ENCODE peak calls at places on chromosome X, in five cellular contexts. One of them, this sample, is unnamed.

GRCh38 chrX:19549838-19550237 is 34.5 kb upstream of the MAP3K15 start:
- DNase-seq in activated naive CD4-positive, alpha-beta T cell treated with anti-CD3 and anti-CD28 coated beads, Interleukin-2, amount 10 ng/mL, durations not matched to agents 7 days and 5 days: no peak
- DNase-seq in renal cortical epithelial cell: no peak
- DNase-seq in T-helper 9 cell: no peak
- DNase-seq in K562: no peak
- DNase-seq in this sample: no peak

GRCh38 chrX:17453791-17454190 is 78.8 kb downstream of the NHS start:
- DNase-seq in activated naive CD4-positive, alpha-beta T cell treated with anti-CD3 and anti-CD28 coated beads, Interleukin-2, amount 10 ng/mL, durations not matched to agents 7 days and 5 days: no peak
- DNase-seq in renal cortical epithelial cell: no peak
- DNase-seq in T-helper 9 cell: no peak
- DNase-seq in K562: no peak
- DNase-seq in this sample: no peak

GRCh38 chrX:111646515-111646914 is 34.5 kb upstream of the ALG13 start:
- DNase-seq in activated naive CD4-positive, alpha-beta T cell treated with anti-CD3 and anti-CD28 coated beads, Interleukin-2, amount 10 ng/mL, durations not matched to agents 7 days and 5 days: no peak
- DNase-seq in renal cortical epithelial cell: no peak
- DNase-seq in T-helper 9 cell: no peak
- DNase-seq in K562: no peak
- DNase-seq in this sample: no peak

GRCh38 chrX:106263817-106264216 is 95.7 kb downstream of the PWWP3B start:
- DNase-seq in activated naive CD4-positive, alpha-beta T cell treated with anti-CD3 and anti-CD28 coated beads, Interleukin-2, amount 10 ng/mL, durations not matched to agents 7 days and 5 days: no peak
- DNase-seq in renal cortical epithelial cell: peak
- DNase-seq in T-helper 9 cell: no peak
- DNase-seq in K562: no peak
- DNase-seq in this sample: no peak

GRCh38 chrX:43971966-43972961 is 926 bp downstream of the NDP start:
- DNase-seq in activated naive CD4-positive, alpha-beta T cell treated with anti-CD3 and anti-CD28 coated beads, Interleukin-2, amount 10 ng/mL, durations not matched to agents 7 days and 5 days: no peak
- DNase-seq in renal cortical epithelial cell: no peak
- DNase-seq in T-helper 9 cell: no peak
- DNase-seq in K562: no peak
- DNase-seq in this sample: no peak

GRCh38 chrX:134670241-134670811 is 12.1 kb upstream of the PLAC1 start:
- DNase-seq in activated naive CD4-positive, alpha-beta T cell treated with anti-CD3 and anti-CD28 coated beads, Interleukin-2, amount 10 ng/mL, durations not matched to agents 7 days and 5 days: no peak
- DNase-seq in renal cortical epithelial cell: peak
- DNase-seq in T-helper 9 cell: no peak
- DNase-seq in K562: no peak
- DNase-seq in this sample: no peak

GRCh38 chrX:155434906-155435743 is 23.3 kb downstream of the F8A3 start:
- DNase-seq in activated naive CD4-positive, alpha-beta T cell treated with anti-CD3 and anti-CD28 coated beads, Interleukin-2, amount 10 ng/mL, durations not matched to agents 7 days and 5 days: no peak
- DNase-seq in renal cortical epithelial cell: no peak
- DNase-seq in T-helper 9 cell: no peak
- DNase-seq in K562: peak
- DNase-seq in this sample: no peak

GRCh38 chrX:19046343-19047215 is 62.7 kb upstream of the PHKA2 start:
- DNase-seq in activated naive CD4-positive, alpha-beta T cell treated with anti-CD3 and anti-CD28 coated beads, Interleukin-2, amount 10 ng/mL, durations not matched to agents 7 days and 5 days: no peak
- DNase-seq in renal cortical epithelial cell: peak
- DNase-seq in T-helper 9 cell: no peak
- DNase-seq in K562: no peak
- DNase-seq in this sample: no peak

GRCh38 chrX:98350940-98351339 is 1467.2 kb downstream of the RPA4 start:
- DNase-seq in activated naive CD4-positive, alpha-beta T cell treated with anti-CD3 and anti-CD28 coated beads, Interleukin-2, amount 10 ng/mL, durations not matched to agents 7 days and 5 days: no peak
- DNase-seq in renal cortical epithelial cell: no peak
- DNase-seq in T-helper 9 cell: no peak
- DNase-seq in K562: no peak
- DNase-seq in this sample: no peak

GRCh38 chrX:73850124-73851013 is 287.4 kb downstream of the CHIC1 start:
- DNase-seq in activated naive CD4-positive, alpha-beta T cell treated with anti-CD3 and anti-CD28 coated beads, Interleukin-2, amount 10 ng/mL, durations not matched to agents 7 days and 5 days: no peak
- DNase-seq in renal cortical epithelial cell: peak
- DNase-seq in T-helper 9 cell: no peak
- DNase-seq in K562: peak
- DNase-seq in this sample: no peak

GRCh38 chrX:130393451-130394074 is 8.1 kb upstream of the GPR119 start:
- DNase-seq in activated naive CD4-positive, alpha-beta T cell treated with anti-CD3 and anti-CD28 coated beads, Interleukin-2, amount 10 ng/mL, durations not matched to agents 7 days and 5 days: peak
- DNase-seq in renal cortical epithelial cell: peak
- DNase-seq in T-helper 9 cell: no peak
- DNase-seq in K562: peak
- DNase-seq in this sample: no peak

GRCh38 chrX:427812-428725 is 41.4 kb upstream of the PPP2R3B start:
- DNase-seq in activated naive CD4-positive, alpha-beta T cell treated with anti-CD3 and anti-CD28 coated beads, Interleukin-2, amount 10 ng/mL, durations not matched to agents 7 days and 5 days: no peak
- DNase-seq in renal cortical epithelial cell: no peak
- DNase-seq in T-helper 9 cell: no peak
- DNase-seq in K562: no peak
- DNase-seq in this sample: no peak

GRCh38 chrX:103864886-103865534 is 33.0 kb upstream of the RAB9B start:
- DNase-seq in activated naive CD4-positive, alpha-beta T cell treated with anti-CD3 and anti-CD28 coated beads, Interleukin-2, amount 10 ng/mL, durations not matched to agents 7 days and 5 days: no peak
- DNase-seq in renal cortical epithelial cell: peak
- DNase-seq in T-helper 9 cell: no peak
- DNase-seq in K562: no peak
- DNase-seq in this sample: no peak

GRCh38 chrX:119654112-119654531 is 38.8 kb downstream of the SEPTIN6 start:
- DNase-seq in activated naive CD4-positive, alpha-beta T cell treated with anti-CD3 and anti-CD28 coated beads, Interleukin-2, amount 10 ng/mL, durations not matched to agents 7 days and 5 days: peak
- DNase-seq in renal cortical epithelial cell: no peak
- DNase-seq in T-helper 9 cell: peak
- DNase-seq in K562: no peak
- DNase-seq in this sample: no peak

GRCh38 chrX:14344172-14344940 is 185.0 kb upstream of the GLRA2 start:
- DNase-seq in activated naive CD4-positive, alpha-beta T cell treated with anti-CD3 and anti-CD28 coated beads, Interleukin-2, amount 10 ng/mL, durations not matched to agents 7 days and 5 days: no peak
- DNase-seq in renal cortical epithelial cell: no peak
- DNase-seq in T-helper 9 cell: no peak
- DNase-seq in K562: no peak
- DNase-seq in this sample: no peak

GRCh38 chrX:84717344-84717743 is 215.1 kb upstream of the HDX start:
- DNase-seq in activated naive CD4-positive, alpha-beta T cell treated with anti-CD3 and anti-CD28 coated beads, Interleukin-2, amount 10 ng/mL, durations not matched to agents 7 days and 5 days: no peak
- DNase-seq in renal cortical epithelial cell: no peak
- DNase-seq in T-helper 9 cell: no peak
- DNase-seq in K562: no peak
- DNase-seq in this sample: no peak

GRCh38 chrX:46683023-46683422 is 75.9 kb downstream of the SLC9A7 start:
- DNase-seq in activated naive CD4-positive, alpha-beta T cell treated with anti-CD3 and anti-CD28 coated beads, Interleukin-2, amount 10 ng/mL, durations not matched to agents 7 days and 5 days: no peak
- DNase-seq in renal cortical epithelial cell: peak
- DNase-seq in T-helper 9 cell: no peak
- DNase-seq in K562: no peak
- DNase-seq in this sample: no peak

GRCh38 chrX:113802837-113803236 is 781.0 kb upstream of the HTR2C start:
- DNase-seq in activated naive CD4-positive, alpha-beta T cell treated with anti-CD3 and anti-CD28 coated beads, Interleukin-2, amount 10 ng/mL, durations not matched to agents 7 days and 5 days: no peak
- DNase-seq in renal cortical epithelial cell: no peak
- DNase-seq in T-helper 9 cell: no peak
- DNase-seq in K562: no peak
- DNase-seq in this sample: no peak

GRCh38 chrX:105282077-105282476 is 61.6 kb upstream of the TEX13A start:
- DNase-seq in activated naive CD4-positive, alpha-beta T cell treated with anti-CD3 and anti-CD28 coated beads, Interleukin-2, amount 10 ng/mL, durations not matched to agents 7 days and 5 days: no peak
- DNase-seq in renal cortical epithelial cell: peak
- DNase-seq in T-helper 9 cell: no peak
- DNase-seq in K562: no peak
- DNase-seq in this sample: no peak

GRCh38 chrX:10011261-10011931 is 44.2 kb downstream of the CLDN34 start:
- DNase-seq in activated naive CD4-positive, alpha-beta T cell treated with anti-CD3 and anti-CD28 coated beads, Interleukin-2, amount 10 ng/mL, durations not matched to agents 7 days and 5 days: no peak
- DNase-seq in renal cortical epithelial cell: no peak
- DNase-seq in T-helper 9 cell: no peak
- DNase-seq in K562: no peak
- DNase-seq in this sample: no peak

GRCh38 chrX:74458738-74459137 is 37.4 kb downstream of the SLC16A2 start:
- DNase-seq in activated naive CD4-positive, alpha-beta T cell treated with anti-CD3 and anti-CD28 coated beads, Interleukin-2, amount 10 ng/mL, durations not matched to agents 7 days and 5 days: no peak
- DNase-seq in renal cortical epithelial cell: peak
- DNase-seq in T-helper 9 cell: no peak
- DNase-seq in K562: no peak
- DNase-seq in this sample: no peak

GRCh38 chrX:154549766-154550165 is 2.3 kb downstream of the IKBKG start:
- DNase-seq in activated naive CD4-positive, alpha-beta T cell treated with anti-CD3 and anti-CD28 coated beads, Interleukin-2, amount 10 ng/mL, durations not matched to agents 7 days and 5 days: no peak
- DNase-seq in renal cortical epithelial cell: no peak
- DNase-seq in T-helper 9 cell: no peak
- DNase-seq in K562: no peak
- DNase-seq in this sample: no peak

GRCh38 chrX:11619426-11619825 is 46.3 kb downstream of the ARHGAP6 start:
- DNase-seq in activated naive CD4-positive, alpha-beta T cell treated with anti-CD3 and anti-CD28 coated beads, Interleukin-2, amount 10 ng/mL, durations not matched to agents 7 days and 5 days: no peak
- DNase-seq in renal cortical epithelial cell: no peak
- DNase-seq in T-helper 9 cell: no peak
- DNase-seq in K562: no peak
- DNase-seq in this sample: no peak

GRCh38 chrX:362351-362750 is 24.4 kb downstream of the PPP2R3B start:
- DNase-seq in activated naive CD4-positive, alpha-beta T cell treated with anti-CD3 and anti-CD28 coated beads, Interleukin-2, amount 10 ng/mL, durations not matched to agents 7 days and 5 days: no peak
- DNase-seq in renal cortical epithelial cell: no peak
- DNase-seq in T-helper 9 cell: no peak
- DNase-seq in K562: no peak
- DNase-seq in this sample: no peak

GRCh38 chrX:4787971-4788370 is 1074.5 kb upstream of the PRKX start:
- DNase-seq in activated naive CD4-positive, alpha-beta T cell treated with anti-CD3 and anti-CD28 coated beads, Interleukin-2, amount 10 ng/mL, durations not matched to agents 7 days and 5 days: no peak
- DNase-seq in renal cortical epithelial cell: no peak
- DNase-seq in T-helper 9 cell: no peak
- DNase-seq in K562: no peak
- DNase-seq in this sample: no peak

GRCh38 chrX:112784692-112785091 is 55.9 kb downstream of the AMOT start:
- DNase-seq in activated naive CD4-positive, alpha-beta T cell treated with anti-CD3 and anti-CD28 coated beads, Interleukin-2, amount 10 ng/mL, durations not matched to agents 7 days and 5 days: no peak
- DNase-seq in renal cortical epithelial cell: no peak
- DNase-seq in T-helper 9 cell: no peak
- DNase-seq in K562: no peak
- DNase-seq in this sample: no peak

GRCh38 chrX:17553451-17553850 is 178.5 kb downstream of the NHS start:
- DNase-seq in activated naive CD4-positive, alpha-beta T cell treated with anti-CD3 and anti-CD28 coated beads, Interleukin-2, amount 10 ng/mL, durations not matched to agents 7 days and 5 days: no peak
- DNase-seq in renal cortical epithelial cell: peak
- DNase-seq in T-helper 9 cell: no peak
- DNase-seq in K562: no peak
- DNase-seq in this sample: no peak

GRCh38 chrX:13691845-13692334 is 3.0 kb downstream of the RAB9A start:
- DNase-seq in activated naive CD4-positive, alpha-beta T cell treated with anti-CD3 and anti-CD28 coated beads, Interleukin-2, amount 10 ng/mL, durations not matched to agents 7 days and 5 days: no peak
- DNase-seq in renal cortical epithelial cell: peak
- DNase-seq in T-helper 9 cell: no peak
- DNase-seq in K562: peak
- DNase-seq in this sample: no peak

GRCh38 chrX:150581093-150581775 is 12.8 kb downstream of the MTM1 start:
- DNase-seq in activated naive CD4-positive, alpha-beta T cell treated with anti-CD3 and anti-CD28 coated beads, Interleukin-2, amount 10 ng/mL, durations not matched to agents 7 days and 5 days: no peak
- DNase-seq in renal cortical epithelial cell: peak
- DNase-seq in T-helper 9 cell: no peak
- DNase-seq in K562: no peak
- DNase-seq in this sample: no peak

This sample was measured in NCI-H187.